ENCODE peak calls at places on chromosome 4, in six cellular contexts. One of them, this sample, is unnamed.

GRCh38 chr4:134027931-134028330 is 173.7 kb downstream of the PABPC4L start:
- DNase-seq in GM13976: no peak
- DNase-seq in brain pericyte: peak; percentile 1
- DNase-seq in NCI-H2029: no peak
- DNase-seq in stromal cell of bone marrow: peak; percentile 25
- DNase-seq in activated CD4-positive, alpha-beta T cell treated with anti-CD3 and anti-CD28 coated beads for 4 hours: no peak
- DNase-seq in this sample: no peak

GRCh38 chr4:68451246-68452211 is 4.3 kb downstream of the TMPRSS11E start:
- DNase-seq in activated CD4-positive, alpha-beta T cell treated with anti-CD3 and anti-CD28 coated beads for 4 hours: no peak
- DNase-seq in stromal cell of bone marrow: no peak
- DNase-seq in NCI-H2029: no peak
- DNase-seq in GM13976: no peak
- DNase-seq in brain pericyte: no peak
- DNase-seq in this sample: no peak

GRCh38 chr4:133865606-133866327 is 335.8 kb downstream of the PABPC4L start:
- DNase-seq in activated CD4-positive, alpha-beta T cell treated with anti-CD3 and anti-CD28 coated beads for 4 hours: no peak
- DNase-seq in NCI-H2029: no peak
- DNase-seq in GM13976: no peak
- DNase-seq in stromal cell of bone marrow: peak; percentile 75
- DNase-seq in brain pericyte: peak; percentile 68
- DNase-seq in this sample: peak; percentile 56

GRCh38 chr4:169263791-169264392 is 6.9 kb downstream of the SH3RF1 start:
- DNase-seq in stromal cell of bone marrow: no peak
- DNase-seq in GM13976: no peak
- DNase-seq in NCI-H2029: no peak
- DNase-seq in brain pericyte: no peak
- DNase-seq in activated CD4-positive, alpha-beta T cell treated with anti-CD3 and anti-CD28 coated beads for 4 hours: no peak
- DNase-seq in this sample: no peak

GRCh38 chr4:88659890-88660208 is 37.8 kb downstream of the NAP1L5 start:
- DNase-seq in stromal cell of bone marrow: no peak
- DNase-seq in GM13976: no peak
- DNase-seq in NCI-H2029: no peak
- DNase-seq in brain pericyte: no peak
- DNase-seq in activated CD4-positive, alpha-beta T cell treated with anti-CD3 and anti-CD28 coated beads for 4 hours: no peak
- DNase-seq in this sample: no peak

GRCh38 chr4:1200425-1201035 is 28.1 kb upstream of the SPON2 start:
- DNase-seq in brain pericyte: peak; percentile 47
- DNase-seq in activated CD4-positive, alpha-beta T cell treated with anti-CD3 and anti-CD28 coated beads for 4 hours: no peak
- DNase-seq in stromal cell of bone marrow: no peak
- DNase-seq in NCI-H2029: no peak
- DNase-seq in GM13976: no peak
- DNase-seq in this sample: peak; percentile 33

GRCh38 chr4:176333076-176333475 is 13.3 kb downstream of the SPCS3 start:
- DNase-seq in stromal cell of bone marrow: no peak
- DNase-seq in activated CD4-positive, alpha-beta T cell treated with anti-CD3 and anti-CD28 coated beads for 4 hours: no peak
- DNase-seq in GM13976: no peak
- DNase-seq in NCI-H2029: no peak
- DNase-seq in brain pericyte: no peak
- DNase-seq in this sample: no peak

GRCh38 chr4:147736458-147736857 is 4.6 kb downstream of the ARHGAP10 start:
- DNase-seq in activated CD4-positive, alpha-beta T cell treated with anti-CD3 and anti-CD28 coated beads for 4 hours: no peak
- DNase-seq in stromal cell of bone marrow: no peak
- DNase-seq in NCI-H2029: no peak
- DNase-seq in GM13976: no peak
- DNase-seq in brain pericyte: no peak
- DNase-seq in this sample: peak; percentile 56

This sample was measured in AG04449.